ENCODE peak calls at places on chromosomes 2 and 18, in ten cellular contexts. K is midbrain, I is iris pigment epithelial cell, O is fibroblast of the aortic adventitia, U is fibroblast of gingiva, Y is spleen, C is epithelial cell of proximal tubule, Q is endothelial cell, X is NCI-H510A treated with DMSO at 0.1 percent for 48 hours, T is GM23248. D is an unnamed sample.

GRCh38 chr2:98160574-98160973 is 73.6 kb downstream of the VWA3B start:
- DNase-seq in K (no peak), I (no peak), O (no peak), U (no peak), Y (no peak), C (no peak), Q (no peak), X (no peak), T (no peak), D (peak; percentile 36)

GRCh38 chr2:68263632-68264031 is 11.3 kb upstream of the PPP3R1 start:
- DNase-seq in K (no peak), I (no peak), O (no peak), U (no peak), Y (no peak), C (no peak), Q (no peak), X (peak; percentile 55), T (no peak), D (no peak)

GRCh38 chr2:86695053-86695691 is 24.9 kb upstream of the RMND5A start:
- DNase-seq in K (no peak), I (peak; percentile 39), O (no peak), U (no peak), Y (no peak), C (peak; percentile 63), Q (no peak), X (no peak), T (peak; percentile 11), D (no peak)

GRCh38 chr2:171505374-171505773 is 16.9 kb upstream of the CYBRD1 start:
- DNase-seq in K (no peak), I (peak; percentile 40), O (peak; percentile 32), U (no peak), Y (no peak), C (no peak), Q (no peak), X (no peak), T (peak; percentile 38), D (peak; percentile 69)

GRCh38 chr2:23988371-23988770 is 21.5 kb upstream of the MFSD2B start:
- DNase-seq in K (no peak), I (no peak), O (peak; percentile 18), U (no peak), Y (no peak), C (no peak), Q (no peak), X (peak; percentile 29), T (peak; percentile 41), D (peak; percentile 12)

GRCh38 chr2:99763764-99764163 is 273.9 kb upstream of the REV1 start:
- DNase-seq in K (no peak), I (no peak), O (no peak), U (no peak), Y (no peak), C (no peak), Q (no peak), X (no peak), T (no peak), D (no peak)

GRCh38 chr2:69616755-69617154 is 26.8 kb downstream of the AAK1 start:
- DNase-seq in K (no peak), I (peak; percentile 35), O (no peak), U (no peak), Y (no peak), C (no peak), Q (no peak), X (no peak), T (peak; percentile 9), D (peak; percentile 54)

GRCh38 chr2:43193652-43193995 is 32.8 kb downstream of the ZFP36L2 start:
- DNase-seq in K (no peak), I (no peak), O (no peak), U (no peak), Y (no peak), C (no peak), Q (no peak), X (no peak), T (no peak), D (no peak)

GRCh38 chr2:233426619-233427342 is 72.5 kb downstream of the DGKD start:
- DNase-seq in K (no peak), I (peak; percentile 99), O (peak; percentile 63), U (peak; percentile 66), Y (no peak), C (no peak), Q (no peak), X (no peak), T (peak; percentile 78), D (peak; percentile 67)

GRCh38 chr18:34971313-34971712 is 69.9 kb upstream of the MAPRE2 start:
- DNase-seq in K (no peak), I (peak; percentile 81), O (no peak), U (peak; percentile 10), Y (no peak), C (peak; percentile 44), Q (no peak), X (no peak), T (peak; percentile 84), D (no peak)

GRCh38 chr2:174697267-174697666 is 67.0 kb downstream of the CHRNA1 start:
- DNase-seq in K (peak; percentile 63), I (peak; percentile 57), O (peak; percentile 52), U (peak; percentile 39), Y (peak; percentile 82), C (no peak), Q (peak; percentile 68), X (peak; percentile 93), T (peak; percentile 78), D (peak; percentile 79)

GRCh38 chr2:136091899-136092298 is 26.1 kb downstream of the CXCR4 start:
- DNase-seq in K (no peak), I (no peak), O (no peak), U (no peak), Y (no peak), C (no peak), Q (no peak), X (no peak), T (no peak), D (no peak)